ENCODE peak calls at places on chromosomes 11 and 22, in eight cellular contexts. K, A, S, B, C, V, G and M are unnamed samples.

GRCh38 chr11:1513326-1514296 is 27.0 kb upstream of the MOB2 start:
- DNase-seq in K (no peak), A (no peak), S (no peak), B (no peak), C (no peak), V (no peak), G (no peak), M (no peak)

GRCh38 chr22:17706451-17706900 is 67.8 kb downstream of the BID start:
- DNase-seq in K (peak), A (peak), S (peak), B (peak), C (no peak), V (no peak), G (peak), M (peak)

GRCh38 chr11:109237636-109238035 is 184.4 kb upstream of the C11orf87 start:
- DNase-seq in K (no peak), A (no peak), S (no peak), B (peak), C (no peak), V (no peak), G (no peak), M (no peak)

GRCh38 chr11:111352235-111352746 is 26.8 kb downstream of the POU2AF1 start:
- DNase-seq in K (no peak), A (no peak), S (no peak), B (no peak), C (no peak), V (no peak), G (no peak), M (no peak)

GRCh38 chr11:91296628-91297027 is 928.0 kb upstream of the FAT3 start:
- DNase-seq in K (peak), A (no peak), S (peak), B (no peak), C (no peak), V (no peak), G (no peak), M (no peak)

GRCh38 chr22:24707477-24707816 is 67.1 kb downstream of the PIWIL3 start:
- DNase-seq in K (no peak), A (no peak), S (no peak), B (no peak), C (no peak), V (no peak), G (no peak), M (no peak)

GRCh38 chr22:41699264-41700104 is at the start of gene MEI1:
- DNase-seq in K (peak), A (peak), S (no peak), B (peak), C (peak), V (no peak), G (peak), M (no peak)

GRCh38 chr11:101430236-101430635 is 153.6 kb downstream of the TRPC6 start:
- DNase-seq in K (peak), A (no peak), S (no peak), B (no peak), C (no peak), V (no peak), G (no peak), M (no peak)

GRCh38 chr11:40187092-40187403 is 1272.4 kb downstream of the LRRC4C start:
- DNase-seq in K (no peak), A (no peak), S (no peak), B (no peak), C (no peak), V (no peak), G (no peak), M (no peak)

GRCh38 chr11:75639752-75640151 is 29.1 kb downstream of the MAP6 start:
- DNase-seq in K (peak), A (peak), S (no peak), B (peak), C (peak), V (peak), G (peak), M (no peak)

GRCh38 chr22:49967333-49968241 is 7.0 kb downstream of the PIM3 start:
- DNase-seq in K (peak), A (peak), S (no peak), B (peak), C (peak), V (peak), G (peak), M (no peak)

GRCh38 chr22:21837184-21837979 is 30.1 kb downstream of the MAPK1 start:
- DNase-seq in K (peak), A (no peak), S (peak), B (peak), C (no peak), V (no peak), G (no peak), M (no peak)

GRCh38 chr11:117523680-117524079 is 196.0 kb downstream of the CEP164 start:
- DNase-seq in K (no peak), A (no peak), S (no peak), B (peak), C (no peak), V (no peak), G (no peak), M (no peak)

GRCh38 chr22:31822523-31822922 is 68.7 kb downstream of the DEPDC5 start:
- DNase-seq in K (no peak), A (no peak), S (no peak), B (no peak), C (no peak), V (no peak), G (no peak), M (no peak)

GRCh38 chr11:129434641-129435498 is 59.2 kb downstream of the BARX2 start:
- DNase-seq in K (no peak), A (no peak), S (peak), B (no peak), C (no peak), V (no peak), G (no peak), M (no peak)

GRCh38 chr11:70861534-70861933 is 390.8 kb downstream of the SHANK2 start:
- DNase-seq in K (no peak), A (no peak), S (no peak), B (no peak), C (no peak), V (no peak), G (no peak), M (no peak)

GRCh38 chr11:64695548-64695947 is 27.4 kb downstream of the NRXN2 start:
- DNase-seq in K (no peak), A (no peak), S (no peak), B (no peak), C (no peak), V (no peak), G (no peak), M (no peak)

GRCh38 chr11:134657631-134658030 is 245.6 kb upstream of the B3GAT1 start:
- DNase-seq in K (no peak), A (no peak), S (no peak), B (no peak), C (no peak), V (no peak), G (no peak), M (no peak)

GRCh38 chr11:117444256-117445096 is 116.8 kb downstream of the CEP164 start:
- DNase-seq in K (no peak), A (no peak), S (no peak), B (no peak), C (no peak), V (no peak), G (no peak), M (no peak)

GRCh38 chr11:61960532-61960931 is 6.9 kb downstream of the FTH1 start:
- DNase-seq in K (no peak), A (peak), S (no peak), B (no peak), C (no peak), V (no peak), G (peak), M (no peak)

GRCh38 chr22:18156878-18157713 is 7.1 kb downstream of the USP18 start:
- DNase-seq in K (peak), A (peak), S (no peak), B (peak), C (no peak), V (peak), G (no peak), M (no peak)

GRCh38 chr11:119788911-119789560 is 60.0 kb upstream of the NECTIN1 start:
- DNase-seq in K (no peak), A (no peak), S (no peak), B (no peak), C (no peak), V (no peak), G (no peak), M (no peak)

GRCh38 chr11:68929706-68930605 is 26.3 kb downstream of the IGHMBP2 start:
- DNase-seq in K (no peak), A (no peak), S (no peak), B (no peak), C (no peak), V (no peak), G (no peak), M (no peak)

GRCh38 chr11:2739531-2740274 is 39.9 kb upstream of the KCNQ1OT1 start:
- DNase-seq in K (no peak), A (no peak), S (no peak), B (no peak), C (peak), V (no peak), G (no peak), M (no peak)

GRCh38 chr22:23718371-23719165 is 27.8 kb downstream of the RGL4 start:
- DNase-seq in K (no peak), A (no peak), S (peak), B (no peak), C (no peak), V (no peak), G (no peak), M (no peak)

GRCh38 chr11:105179542-105180278 is 40.1 kb upstream of the CARD18 start:
- DNase-seq in K (peak), A (no peak), S (no peak), B (no peak), C (no peak), V (no peak), G (no peak), M (no peak)

GRCh38 chr11:45333506-45333971 is 47.4 kb upstream of the SYT13 start:
- DNase-seq in K (peak), A (peak), S (no peak), B (peak), C (no peak), V (no peak), G (no peak), M (no peak)

GRCh38 chr11:60957188-60957587 is 5.2 kb upstream of the SLC15A3 start:
- DNase-seq in K (peak), A (no peak), S (no peak), B (no peak), C (no peak), V (no peak), G (no peak), M (no peak)
- TF ChIP-seq CTCF in K (no peak), A (no peak), S (no peak), B (no peak), C (no peak), V (no peak), G (no peak), M (no peak)

GRCh38 chr22:35043251-35043931 is 22.6 kb upstream of the ISX start:
- DNase-seq in K (no peak), A (peak), S (no peak), B (no peak), C (no peak), V (no peak), G (no peak), M (no peak)
- TF ChIP-seq CTCF in K (no peak), A (no peak), S (peak), B (peak), C (no peak), V (no peak), G (no peak), M (no peak)

GRCh38 chr11:103923473-103923931 is 112.9 kb upstream of the DDI1 start:
- DNase-seq in K (no peak), A (no peak), S (peak), B (peak), C (no peak), V (no peak), G (no peak), M (no peak)

GRCh38 chr11:103924166-103925013 is 112.0 kb upstream of the DDI1 start:
- DNase-seq in K (no peak), A (no peak), S (no peak), B (no peak), C (no peak), V (no peak), G (no peak), M (no peak)

GRCh38 chr11:103920449-103920848 is 116.0 kb upstream of the DDI1 start:
- DNase-seq in K (peak), A (no peak), S (no peak), B (peak), C (no peak), V (no peak), G (no peak), M (no peak)

GRCh38 chr11:103920933-103921332 is 115.5 kb upstream of the DDI1 start:
- DNase-seq in K (peak), A (no peak), S (no peak), B (no peak), C (no peak), V (no peak), G (no peak), M (no peak)
- TF ChIP-seq CTCF in K (no peak), A (no peak), S (no peak), B (no peak), C (no peak), V (no peak), G (no peak), M (no peak)

GRCh38 chr11:87286338-87286737 is 248.6 kb downstream of the TMEM135 start:
- DNase-seq in K (no peak), A (no peak), S (no peak), B (no peak), C (peak), V (no peak), G (no peak), M (no peak)

GRCh38 chr11:87295237-87295636 is 257.5 kb downstream of the TMEM135 start:
- DNase-seq in K (no peak), A (no peak), S (no peak), B (no peak), C (no peak), V (no peak), G (no peak), M (no peak)

GRCh38 chr11:87292598-87292997 is 254.9 kb downstream of the TMEM135 start:
- DNase-seq in K (no peak), A (no peak), S (no peak), B (no peak), C (no peak), V (no peak), G (no peak), M (no peak)

DNA sequence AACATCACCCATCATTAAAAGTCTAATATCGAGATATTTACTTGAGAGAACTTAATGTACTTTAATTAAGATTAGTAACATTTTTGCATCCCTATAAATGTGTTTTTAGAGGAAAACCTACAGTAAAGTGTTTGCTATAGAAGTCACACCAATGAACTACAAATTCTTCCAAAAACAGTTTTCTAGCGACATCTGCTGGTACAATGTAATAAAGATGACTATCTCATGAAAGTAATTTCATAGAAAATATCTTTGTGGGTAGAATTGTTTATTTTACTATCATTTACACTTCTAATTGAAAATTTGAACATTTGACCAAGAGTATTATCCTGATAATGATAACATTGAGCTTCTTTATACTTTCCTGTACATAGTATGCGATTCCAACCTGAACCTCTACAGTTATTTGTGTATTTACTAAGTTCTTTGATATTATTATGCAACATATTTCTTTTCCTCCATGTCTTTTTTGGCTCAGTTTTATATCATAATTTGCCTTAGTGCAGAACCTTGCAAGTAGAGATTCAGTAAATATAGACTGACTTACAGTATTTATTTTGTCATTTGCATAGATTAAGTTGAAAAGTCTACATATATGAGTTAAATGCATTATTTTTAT is 252.7 kb downstream of the TMEM135 start:
- DNase-seq in K (peak), A (no peak), S (peak), B (peak), C (no peak), V (no peak), G (peak), M (peak)
- TF ChIP-seq CTCF in K (peak), A (peak), S (peak), B (peak), C (peak), V (peak), G (peak), M (peak)

DNA sequence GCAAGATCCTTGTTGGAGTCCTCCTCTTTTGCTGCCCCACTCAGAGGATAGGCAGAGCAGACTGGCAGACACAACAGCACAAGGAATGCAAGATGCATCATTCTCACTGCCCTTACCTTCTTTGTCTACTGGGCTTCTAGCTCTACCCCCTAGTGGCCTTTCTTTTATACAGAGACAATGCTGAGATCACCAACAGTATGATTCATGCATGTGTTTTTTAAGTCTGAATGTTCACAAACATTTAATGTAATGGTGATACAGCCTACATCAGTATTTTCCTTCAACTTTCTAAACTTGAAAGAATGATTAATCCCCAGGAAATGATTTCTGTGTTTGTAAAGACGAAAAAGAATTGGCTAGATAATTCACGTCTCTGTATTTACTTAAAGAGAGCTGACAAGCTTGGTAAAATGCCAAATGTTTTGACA is at the start of gene MMP10:
- DNase-seq in K (peak), A (no peak), S (no peak), B (peak), C (no peak), V (no peak), G (no peak), M (no peak)
- TF ChIP-seq CTCF in K (peak), A (no peak), S (peak), B (peak), C (no peak), V (peak), G (no peak), M (peak)